ENCODE peak calls at places on chromosome 17, in ten cellular contexts. One of them, this sample, is unnamed.

GRCh38 chr17:16419074-16419928 is 3.9 kb downstream of the TRPV2 start:
- DNase-seq in HL-60: no peak
- DNase-seq in lung: no peak
- DNase-seq in AG04449: peak; percentile 38
- DNase-seq in fibroblast of pulmonary artery: peak; percentile 77
- DNase-seq in adrenal gland: peak; percentile 62
- DNase-seq in NB4: peak; percentile 90
- DNase-seq in endothelial cell of umbilical vein: peak; percentile 63
- DNase-seq in tibial nerve: no peak
- DNase-seq in testis: no peak
- DNase-seq in this sample: peak; percentile 79

GRCh38 chr17:64202683-64203430 is 60.2 kb downstream of the TEX2 start:
- DNase-seq in testis: no peak
- DNase-seq in tibial nerve: no peak
- DNase-seq in endothelial cell of umbilical vein: no peak
- DNase-seq in AG04449: no peak
- DNase-seq in lung: no peak
- DNase-seq in fibroblast of pulmonary artery: peak; percentile 56
- DNase-seq in HL-60: no peak
- DNase-seq in NB4: no peak
- DNase-seq in adrenal gland: no peak
- DNase-seq in this sample: peak; percentile 58

GRCh38 chr17:21452377-21453143 is 76.4 kb downstream of the KCNJ12 start:
- DNase-seq in fibroblast of pulmonary artery: peak; percentile 79
- DNase-seq in lung: peak; percentile 43
- DNase-seq in adrenal gland: peak; percentile 33
- DNase-seq in tibial nerve: no peak
- DNase-seq in testis: peak; percentile 78
- DNase-seq in HL-60: peak; percentile 59
- DNase-seq in endothelial cell of umbilical vein: peak; percentile 51
- DNase-seq in NB4: peak; percentile 78
- DNase-seq in AG04449: no peak
- DNase-seq in this sample: peak; percentile 71

GRCh38 chr17:73826872-73827228 is 182.6 kb upstream of the SDK2 start:
- DNase-seq in HL-60: no peak
- DNase-seq in tibial nerve: no peak
- DNase-seq in fibroblast of pulmonary artery: no peak
- DNase-seq in endothelial cell of umbilical vein: no peak
- DNase-seq in AG04449: no peak
- DNase-seq in testis: no peak
- DNase-seq in lung: no peak
- DNase-seq in adrenal gland: no peak
- DNase-seq in NB4: no peak
- DNase-seq in this sample: no peak

GRCh38 chr17:67476787-67477335 is 99.8 kb downstream of the PITPNC1 start:
- DNase-seq in AG04449: no peak
- DNase-seq in fibroblast of pulmonary artery: no peak
- DNase-seq in testis: no peak
- DNase-seq in NB4: no peak
- DNase-seq in HL-60: no peak
- DNase-seq in adrenal gland: no peak
- DNase-seq in tibial nerve: no peak
- DNase-seq in endothelial cell of umbilical vein: no peak
- DNase-seq in lung: no peak
- DNase-seq in this sample: no peak

GRCh38 chr17:35243459-35244204 is 760 bp downstream of the SLFN5 start:
- DNase-seq in adrenal gland: peak; percentile 41
- DNase-seq in HL-60: no peak
- DNase-seq in NB4: peak; percentile 62
- DNase-seq in testis: peak; percentile 35
- DNase-seq in AG04449: peak; percentile 19
- DNase-seq in lung: peak; percentile 54
- DNase-seq in fibroblast of pulmonary artery: peak; percentile 65
- DNase-seq in tibial nerve: peak; percentile 25
- DNase-seq in endothelial cell of umbilical vein: peak; percentile 77
- DNase-seq in this sample: peak; percentile 72

GRCh38 chr17:29582767-29583166 is 6.7 kb downstream of the GIT1 start:
- DNase-seq in fibroblast of pulmonary artery: no peak
- DNase-seq in endothelial cell of umbilical vein: no peak
- DNase-seq in NB4: no peak
- DNase-seq in tibial nerve: no peak
- DNase-seq in testis: no peak
- DNase-seq in HL-60: no peak
- DNase-seq in AG04449: no peak
- DNase-seq in adrenal gland: peak; percentile 17
- DNase-seq in lung: no peak
- DNase-seq in this sample: no peak

GRCh38 chr17:45128989-45129388 is 3.3 kb downstream of the PLCD3 start:
- DNase-seq in fibroblast of pulmonary artery: no peak
- DNase-seq in testis: no peak
- DNase-seq in adrenal gland: no peak
- DNase-seq in NB4: no peak
- DNase-seq in endothelial cell of umbilical vein: no peak
- DNase-seq in HL-60: no peak
- DNase-seq in AG04449: no peak
- DNase-seq in lung: no peak
- DNase-seq in tibial nerve: no peak
- DNase-seq in this sample: no peak

GRCh38 chr17:45282683-45283644 is 21.1 kb upstream of the SPATA32 start:
- DNase-seq in HL-60: no peak
- DNase-seq in testis: no peak
- DNase-seq in lung: peak; percentile 64
- DNase-seq in tibial nerve: no peak
- DNase-seq in endothelial cell of umbilical vein: no peak
- DNase-seq in AG04449: no peak
- DNase-seq in adrenal gland: no peak
- DNase-seq in fibroblast of pulmonary artery: peak; percentile 76
- DNase-seq in NB4: no peak
- DNase-seq in this sample: peak; percentile 42

GRCh38 chr17:38898812-38899348 is 26.5 kb upstream of the LASP1NB start:
- DNase-seq in AG04449: no peak
- DNase-seq in NB4: peak; percentile 99
- DNase-seq in HL-60: peak; percentile 88
- DNase-seq in testis: no peak
- DNase-seq in endothelial cell of umbilical vein: peak; percentile 41
- DNase-seq in tibial nerve: no peak
- DNase-seq in lung: peak; percentile 53
- DNase-seq in fibroblast of pulmonary artery: peak; percentile 31
- DNase-seq in adrenal gland: no peak
- DNase-seq in this sample: no peak

DNA sequence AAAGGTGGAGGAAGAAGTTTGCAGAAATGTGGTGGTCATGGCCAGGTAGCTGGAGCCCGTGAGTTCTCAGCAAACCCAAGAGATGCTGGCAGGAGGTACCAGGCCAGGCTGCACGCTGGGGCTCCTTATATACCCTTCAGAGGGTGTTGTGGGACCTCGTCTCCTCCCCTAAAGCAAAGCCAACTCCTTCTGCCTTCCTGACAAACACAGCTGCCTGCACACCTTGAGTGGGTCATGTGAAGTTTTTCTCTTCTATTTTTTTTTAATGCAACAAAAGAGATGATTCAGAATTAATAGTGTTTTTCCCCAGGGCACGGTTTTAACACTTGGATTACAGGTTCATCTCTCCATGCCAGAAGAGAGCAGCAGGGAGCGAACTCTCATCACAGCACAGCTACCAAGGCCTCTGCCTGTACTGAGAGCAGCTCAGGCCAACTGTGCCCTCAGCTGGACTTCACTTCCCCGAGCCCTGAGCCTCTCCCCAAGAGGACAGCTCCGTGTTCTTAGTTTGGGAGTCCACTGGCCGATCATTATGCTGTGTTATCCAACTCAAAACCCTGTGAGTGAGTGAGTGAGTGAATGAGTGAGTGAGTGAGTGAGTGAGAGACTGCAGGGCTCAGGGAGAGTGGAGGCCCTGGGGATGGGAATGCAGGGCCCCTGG is at the start of gene KRT15:
- DNase-seq in AG04449: no peak
- DNase-seq in NB4: no peak
- DNase-seq in fibroblast of pulmonary artery: peak; percentile 16
- DNase-seq in tibial nerve: no peak
- DNase-seq in endothelial cell of umbilical vein: no peak
- DNase-seq in HL-60: no peak
- DNase-seq in lung: no peak
- DNase-seq in adrenal gland: no peak
- DNase-seq in testis: no peak
- DNase-seq in this sample: no peak
- H3K4me3 ChIP-seq in AG04449: no peak within 1 kb of the TSS
- H3K4me3 ChIP-seq in NB4: no peak within 1 kb of the TSS
- H3K4me3 ChIP-seq in fibroblast of pulmonary artery: no peak within 1 kb of the TSS
- H3K4me3 ChIP-seq in tibial nerve: no peak within 1 kb of the TSS
- H3K4me3 ChIP-seq in endothelial cell of umbilical vein: no peak within 1 kb of the TSS
- H3K4me3 ChIP-seq in HL-60: no peak within 1 kb of the TSS
- H3K4me3 ChIP-seq in lung: no peak within 1 kb of the TSS
- H3K4me3 ChIP-seq in adrenal gland: no peak within 1 kb of the TSS
- H3K4me3 ChIP-seq in testis: no peak within 1 kb of the TSS
- H3K4me3 ChIP-seq in this sample: no peak within 1 kb of the TSS

GRCh38 chr17:50731575-50732460 is 12.4 kb downstream of the LUC7L3 start:
- DNase-seq in AG04449: no peak
- DNase-seq in adrenal gland: no peak
- DNase-seq in fibroblast of pulmonary artery: no peak
- DNase-seq in tibial nerve: no peak
- DNase-seq in NB4: no peak
- DNase-seq in testis: no peak
- DNase-seq in HL-60: no peak
- DNase-seq in lung: no peak
- DNase-seq in endothelial cell of umbilical vein: no peak
- DNase-seq in this sample: no peak

GRCh38 chr17:50735287-50735686 is 15.9 kb downstream of the LUC7L3 start:
- DNase-seq in HL-60: no peak
- DNase-seq in AG04449: no peak
- DNase-seq in testis: no peak
- DNase-seq in lung: no peak
- DNase-seq in NB4: no peak
- DNase-seq in fibroblast of pulmonary artery: no peak
- DNase-seq in tibial nerve: no peak
- DNase-seq in endothelial cell of umbilical vein: no peak
- DNase-seq in adrenal gland: no peak
- DNase-seq in this sample: no peak

GRCh38 chr17:50739098-50739497 is 19.7 kb downstream of the LUC7L3 start:
- DNase-seq in endothelial cell of umbilical vein: no peak
- DNase-seq in AG04449: no peak
- DNase-seq in adrenal gland: no peak
- DNase-seq in lung: no peak
- DNase-seq in testis: no peak
- DNase-seq in HL-60: no peak
- DNase-seq in tibial nerve: no peak
- DNase-seq in NB4: no peak
- DNase-seq in fibroblast of pulmonary artery: no peak
- DNase-seq in this sample: no peak

GRCh38 chr17:50737118-50737698 is 17.8 kb downstream of the LUC7L3 start:
- DNase-seq in NB4: no peak
- DNase-seq in tibial nerve: no peak
- DNase-seq in AG04449: no peak
- DNase-seq in endothelial cell of umbilical vein: no peak
- DNase-seq in HL-60: no peak
- DNase-seq in fibroblast of pulmonary artery: no peak
- DNase-seq in adrenal gland: no peak
- DNase-seq in lung: no peak
- DNase-seq in testis: no peak
- DNase-seq in this sample: no peak
- TF ChIP-seq CTCF in NB4: no peak
- TF ChIP-seq CTCF in tibial nerve: no peak
- TF ChIP-seq CTCF in AG04449: no peak
- TF ChIP-seq CTCF in endothelial cell of umbilical vein: no peak
- TF ChIP-seq CTCF in HL-60: no peak
- TF ChIP-seq CTCF in fibroblast of pulmonary artery: no peak
- TF ChIP-seq CTCF in adrenal gland: no peak
- TF ChIP-seq CTCF in lung: no peak
- TF ChIP-seq CTCF in testis: no peak
- TF ChIP-seq CTCF in this sample: no peak

GRCh38 chr17:27893834-27894503 is 804 bp upstream of the LYRM9 start:
- DNase-seq in fibroblast of pulmonary artery: no peak
- DNase-seq in NB4: peak; percentile 48
- DNase-seq in HL-60: no peak
- DNase-seq in testis: no peak
- DNase-seq in AG04449: no peak
- DNase-seq in adrenal gland: no peak
- DNase-seq in endothelial cell of umbilical vein: no peak
- DNase-seq in tibial nerve: no peak
- DNase-seq in lung: no peak
- DNase-seq in this sample: no peak
- H3K4me3 ChIP-seq in fibroblast of pulmonary artery: no peak overlapping the region
- H3K4me3 ChIP-seq in NB4: peak overlapping the region; percentile 48
- H3K4me3 ChIP-seq in HL-60: no peak overlapping the region
- H3K4me3 ChIP-seq in testis: peak overlapping the region; percentile 72
- H3K4me3 ChIP-seq in AG04449: no peak overlapping the region
- H3K4me3 ChIP-seq in adrenal gland: no peak overlapping the region
- H3K4me3 ChIP-seq in endothelial cell of umbilical vein: no peak overlapping the region
- H3K4me3 ChIP-seq in tibial nerve: peak overlapping the region; percentile 94
- H3K4me3 ChIP-seq in lung: no peak overlapping the region
- H3K4me3 ChIP-seq in this sample: no peak overlapping the region

DNA sequence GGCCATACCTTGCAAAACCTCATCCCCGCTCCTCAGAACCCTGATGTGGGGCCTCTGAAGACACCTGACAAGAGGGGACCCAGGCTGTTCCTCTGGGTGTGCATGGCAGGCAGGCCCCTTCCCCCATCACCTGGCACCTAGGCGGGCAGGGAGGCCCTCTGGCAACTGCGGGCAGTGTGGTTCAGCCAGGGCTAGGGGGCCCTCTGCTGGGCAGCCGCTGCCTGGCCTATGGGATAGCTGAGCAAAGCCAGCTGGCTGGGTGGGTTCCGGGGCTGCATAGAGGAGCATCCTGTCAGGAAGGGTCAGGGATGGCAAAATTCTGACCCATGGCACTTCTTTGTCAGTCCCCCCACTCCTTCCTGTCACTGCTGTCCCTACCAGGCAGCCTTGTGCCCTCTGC is 228.7 kb upstream of the ASIC2 start:
- DNase-seq in lung: no peak
- DNase-seq in fibroblast of pulmonary artery: no peak
- DNase-seq in AG04449: no peak
- DNase-seq in testis: peak; percentile 59
- DNase-seq in NB4: peak; percentile 12
- DNase-seq in HL-60: no peak
- DNase-seq in tibial nerve: no peak
- DNase-seq in adrenal gland: no peak
- DNase-seq in endothelial cell of umbilical vein: no peak
- DNase-seq in this sample: no peak
- TF ChIP-seq CTCF in lung: no peak
- TF ChIP-seq CTCF in fibroblast of pulmonary artery: peak; percentile 44
- TF ChIP-seq CTCF in AG04449: peak; percentile 19
- TF ChIP-seq CTCF in testis: peak; percentile 13
- TF ChIP-seq CTCF in NB4: peak; percentile 46
- TF ChIP-seq CTCF in HL-60: no peak
- TF ChIP-seq CTCF in tibial nerve: no peak
- TF ChIP-seq CTCF in adrenal gland: peak; percentile 23
- TF ChIP-seq CTCF in endothelial cell of umbilical vein: no peak
- TF ChIP-seq CTCF in this sample: no peak

GRCh38 chr17:32265896-32266388 is 310 bp downstream of the RHBDL3 start:
- DNase-seq in lung: no peak
- DNase-seq in AG04449: no peak
- DNase-seq in testis: no peak
- DNase-seq in fibroblast of pulmonary artery: no peak
- DNase-seq in adrenal gland: no peak
- DNase-seq in tibial nerve: no peak
- DNase-seq in endothelial cell of umbilical vein: no peak
- DNase-seq in NB4: no peak
- DNase-seq in HL-60: no peak
- DNase-seq in this sample: no peak
- H3K4me3 ChIP-seq in lung: peak overlapping the region; percentile 49
- H3K4me3 ChIP-seq in AG04449: peak overlapping the region; percentile 42
- H3K4me3 ChIP-seq in testis: peak overlapping the region; percentile 44
- H3K4me3 ChIP-seq in fibroblast of pulmonary artery: peak overlapping the region; percentile 36
- H3K4me3 ChIP-seq in adrenal gland: peak overlapping the region; percentile 67
- H3K4me3 ChIP-seq in tibial nerve: peak overlapping the region; percentile 76
- H3K4me3 ChIP-seq in endothelial cell of umbilical vein: peak overlapping the region; percentile 41
- H3K4me3 ChIP-seq in NB4: no peak overlapping the region
- H3K4me3 ChIP-seq in HL-60: peak overlapping the region; percentile 42
- H3K4me3 ChIP-seq in this sample: peak overlapping the region; percentile 38